ENCODE peak calls at places on chromosomes 7 and 10, in eight cellular contexts. R, D, I, P, Q, T, N and X are unnamed samples. For H3K36me3, the result is how much of the 10 kb centered on the place peaks cover.

GRCh38 chr7:31068006-31068675 is 16.0 kb downstream of the ADCYAP1R1 start:
- DNase-seq in N (no peak), R (no peak), T (no peak), Q (no peak), D (no peak), I (peak), P (no peak), X (no peak)

GRCh38 chr7:91164948-91165845 is 99.0 kb upstream of the FZD1 start:
- DNase-seq in T (no peak), P (no peak), I (no peak), N (no peak), D (no peak), R (peak), Q (peak), X (no peak)

GRCh38 chr10:117339569-117339968 is 35.7 kb downstream of the PDZD8 start:
- DNase-seq in P (no peak), D (no peak), T (no peak), N (no peak), Q (peak), R (peak), I (no peak), X (no peak)

GRCh38 chr7:151462306-151462779 is 22.4 kb upstream of the CRYGN start:
- DNase-seq in P (no peak), D (no peak), R (no peak), Q (no peak), N (no peak), T (no peak), I (no peak), X (no peak)

GRCh38 chr10:75542902-75543301 is 111.5 kb downstream of the LRMDA start:
- DNase-seq in P (no peak), D (no peak), T (peak), R (peak), N (no peak), Q (no peak), I (peak), X (peak)

GRCh38 chr10:8331896-8332729 is 277.6 kb downstream of the GATA3 start:
- DNase-seq in Q (peak), I (peak), P (peak), D (peak), N (peak), R (peak), T (no peak), X (peak)

GRCh38 chr7:134371536-134371935 is 54.8 kb upstream of the SLC35B4 start:
- DNase-seq in I (no peak), R (no peak), T (no peak), D (no peak), Q (no peak), P (no peak), N (no peak), X (no peak)

GRCh38 chr10:126421745-126422144 is 33.5 kb upstream of the ADAM12 start:
- DNase-seq in T (no peak), Q (peak), P (no peak), R (peak), N (no peak), I (no peak), D (no peak), X (peak)

GRCh38 chr7:155984609-155985405 is 172.5 kb upstream of the SHH start:
- DNase-seq in D (no peak), N (no peak), R (no peak), Q (no peak), T (peak), I (no peak), P (no peak), X (no peak)

GRCh38 chr7:117041007-117041406 is 87.7 kb downstream of the ST7 start:
- DNase-seq in I (no peak), T (no peak), Q (no peak), P (no peak), R (peak), N (no peak), D (no peak), X (no peak)

GRCh38 chr7:55249332-55249731 is 115.8 kb upstream of the LANCL2 start:
- DNase-seq in N (no peak), D (no peak), R (no peak), Q (no peak), P (no peak), T (no peak), I (no peak), X (no peak)

GRCh38 chr7:11458736-11459483 is 373.1 kb downstream of the THSD7A start:
- DNase-seq in R (peak), N (no peak), D (no peak), I (no peak), P (no peak), Q (peak), T (no peak), X (no peak)

GRCh38 chr10:93039721-93040120 is 20.9 kb upstream of the CYP26C1 start:
- DNase-seq in R (peak), D (no peak), Q (peak), N (no peak), P (no peak), T (no peak), I (no peak), X (no peak)

GRCh38 chr10:62632071-62632809 is 172.3 kb upstream of the ADO start:
- DNase-seq in P (peak), I (no peak), T (no peak), D (peak), R (peak), Q (peak), N (peak), X (no peak)

GRCh38 chr10:112816033-112816430 is 134.0 kb upstream of the TCF7L2 start:
- DNase-seq in D (no peak), Q (peak), N (no peak), R (peak), T (no peak), I (no peak), P (no peak), X (no peak)

GRCh38 chr7:20329389-20330175 is 1.1 kb upstream of the ITGB8 start:
- DNase-seq in R (peak), N (no peak), T (peak), D (peak), I (peak), Q (peak), P (no peak), X (peak)

GRCh38 chr10:118840071-118840775 is 85.5 kb upstream of the CACUL1 start:
- DNase-seq in T (no peak), Q (peak), I (peak), N (no peak), P (no peak), D (no peak), R (peak), X (no peak)

GRCh38 chr7:119996634-119997033 is 276.3 kb upstream of the KCND2 start:
- DNase-seq in Q (no peak), I (no peak), P (no peak), T (no peak), N (no peak), R (no peak), D (no peak), X (no peak)

GRCh38 chr7:135150072-135150782 is 2.4 kb downstream of the TMEM140 start:
- DNase-seq in Q (no peak), I (no peak), N (no peak), R (no peak), P (no peak), D (no peak), T (no peak), X (no peak)

GRCh38 chr10:102644646-102645387 is 538 bp downstream of the TRIM8 start:
- DNase-seq in Q (peak), P (peak), R (peak), T (peak), I (peak), D (peak), N (peak), X (peak)

GRCh38 chr7:140003913-140004382 is 58.8 kb downstream of the PARP12 start:
- DNase-seq in R (peak), T (no peak), D (no peak), Q (peak), N (peak), P (peak), I (no peak), X (peak)

GRCh38 chr7:37320840-37321468 is 127.7 kb downstream of the ELMO1 start:
- DNase-seq in R (no peak), D (no peak), I (no peak), N (no peak), T (no peak), Q (peak), P (no peak), X (peak)

DNA sequence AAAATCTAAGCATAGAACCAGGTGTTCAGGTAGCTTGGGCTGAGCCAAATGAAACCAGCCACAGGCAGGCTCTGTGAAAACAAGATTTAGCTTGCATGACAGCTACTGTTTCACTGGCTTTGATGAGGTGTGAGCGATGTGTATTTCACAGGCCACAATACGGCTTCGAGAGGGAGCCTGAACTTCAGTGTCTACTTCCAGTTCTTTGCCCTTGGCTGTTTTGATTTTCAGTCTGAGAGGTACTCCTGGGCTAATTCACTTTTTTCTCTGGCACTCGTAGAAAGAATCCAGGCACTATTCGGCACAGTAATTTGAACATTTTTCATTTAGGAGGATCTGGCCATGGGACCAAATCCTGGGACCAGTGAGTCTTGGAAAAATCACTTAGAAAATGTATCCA is 110.4 kb downstream of the JCAD start:
- DNase-seq in D (no peak), N (no peak), Q (no peak), I (no peak), P (no peak), T (no peak), R (no peak), X (no peak)
- H3K36me3 ChIP-seq in D (under half), N (under half), Q (under half), I (under half), P (under half), T (under half), R (under half), X (under half)

DNA sequence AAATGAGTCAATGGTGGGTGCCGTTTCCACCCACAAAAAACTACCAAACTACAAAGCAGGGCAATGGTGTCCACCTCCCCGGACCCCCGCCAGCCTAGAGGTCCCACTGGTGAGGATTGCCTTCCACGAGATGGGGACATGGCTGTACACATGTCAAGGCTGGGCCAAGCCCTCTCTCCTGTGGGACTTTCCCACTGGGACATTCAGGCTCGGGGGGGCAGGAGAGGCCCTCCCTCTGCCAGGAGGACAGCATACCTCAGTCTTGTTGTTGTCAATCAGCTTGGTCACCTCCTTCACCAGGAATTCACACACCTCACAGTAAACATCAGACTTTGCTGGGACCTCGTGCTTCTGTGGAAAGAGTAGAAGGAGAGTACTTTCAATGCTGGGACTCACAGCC is 31.1 kb downstream of the PSAP start:
- DNase-seq in N (no peak), R (no peak), I (peak), P (no peak), Q (no peak), T (no peak), D (no peak), X (no peak)
- H3K36me3 ChIP-seq in N (half or more), R (under half), I (under half), P (under half), Q (half or more), T (under half), D (half or more), X (half or more)

GRCh38 chr7:128398016-128398840 is 11.6 kb downstream of the IMPDH1 start:
- DNase-seq in Q (peak), P (no peak), I (peak), N (peak), R (no peak), D (peak), T (peak), X (no peak)

GRCh38 chr7:128396357-128396756 is 13.4 kb downstream of the IMPDH1 start:
- DNase-seq in Q (no peak), R (no peak), I (no peak), D (no peak), T (no peak), N (no peak), P (no peak), X (no peak)

GRCh38 chr7:128400566-128400965 is 9.2 kb downstream of the IMPDH1 start:
- DNase-seq in D (no peak), Q (no peak), N (no peak), I (no peak), P (no peak), T (no peak), R (no peak), X (no peak)

GRCh38 chr7:128399991-128400390 is 9.8 kb downstream of the IMPDH1 start:
- DNase-seq in N (no peak), Q (no peak), P (no peak), I (no peak), R (no peak), T (no peak), D (no peak), X (no peak)

DNA sequence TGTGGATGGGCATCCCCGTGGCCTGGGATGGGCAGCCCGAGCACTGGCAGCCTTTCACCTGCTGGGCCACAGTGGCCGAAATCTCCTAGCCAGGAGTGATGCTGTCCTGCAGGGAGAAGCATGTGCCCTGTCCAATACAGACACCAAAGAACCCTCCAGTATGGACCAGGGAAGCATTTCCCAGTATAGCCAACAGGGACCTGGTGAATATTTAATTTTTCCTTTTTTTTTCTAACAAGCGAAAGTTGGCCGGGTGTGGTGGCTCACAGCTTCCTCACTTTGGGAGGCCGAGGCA is 11.0 kb downstream of the IMPDH1 start:
- DNase-seq in N (no peak), Q (no peak), R (no peak), T (no peak), I (no peak), P (no peak), D (no peak), X (no peak)
- H3K36me3 ChIP-seq in N (half or more), Q (under half), R (under half), T (under half), I (under half), P (under half), D (half or more), X (under half)

GRCh38 chr10:606767-607544 is 82.5 kb downstream of the DIP2C start:
- DNase-seq in P (no peak), T (no peak), Q (no peak), R (peak), N (no peak), I (peak), D (no peak), X (no peak)
- H3K36me3 ChIP-seq in P (under half), T (under half), Q (under half), R (under half), N (under half), I (under half), D (under half), X (under half)

DNA sequence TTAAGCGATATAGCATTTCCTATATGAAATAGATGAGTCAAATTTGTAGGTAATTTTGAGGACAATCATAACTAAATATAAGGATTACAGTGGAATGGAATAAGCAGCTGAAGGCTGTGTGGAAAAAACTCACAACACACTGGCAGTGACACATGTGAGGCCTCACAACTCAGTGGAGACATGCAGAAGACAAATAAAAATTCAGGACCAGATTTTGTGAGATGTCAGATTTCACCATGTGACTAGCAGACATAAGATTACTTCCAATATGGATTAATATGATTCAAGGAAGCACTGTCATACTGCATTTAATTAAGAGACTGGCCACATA is 17.6 kb downstream of the ERLIN1 start:
- DNase-seq in Q (no peak), I (no peak), T (no peak), N (no peak), P (no peak), R (no peak), D (no peak), X (no peak)
- H3K36me3 ChIP-seq in Q (under half), I (under half), T (under half), N (under half), P (under half), R (under half), D (half or more), X (half or more)

GRCh38 chr10:100928039-100928438 is 15.3 kb downstream of the SLF2 start:
- DNase-seq in Q (no peak), I (no peak), R (no peak), D (no peak), P (no peak), N (no peak), T (no peak), X (no peak)
- H3K36me3 ChIP-seq in Q (half or more), I (under half), R (under half), D (half or more), P (under half), N (half or more), T (under half), X (half or more)

DNA sequence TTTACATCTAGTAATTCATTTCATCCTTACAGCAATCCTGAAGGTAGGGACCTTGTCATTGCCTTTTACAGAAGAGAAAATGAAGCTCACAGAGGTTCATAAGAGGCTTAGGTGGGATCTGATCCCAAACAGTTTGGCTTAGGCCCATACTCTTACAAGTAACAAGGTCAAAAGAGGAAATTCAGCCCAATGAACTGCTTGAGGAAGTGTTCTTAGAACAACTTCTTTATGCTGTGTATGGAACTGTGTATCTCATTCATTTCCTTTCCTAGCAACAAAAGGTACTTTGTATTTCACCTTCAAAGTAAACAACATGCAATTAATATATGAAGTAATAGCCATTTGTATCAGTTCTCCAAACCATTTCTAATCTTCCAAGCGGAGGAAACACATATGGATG is 79.3 kb downstream of the AVL9 start:
- DNase-seq in T (no peak), Q (no peak), D (no peak), N (no peak), R (no peak), P (no peak), I (no peak), X (no peak)
- H3K36me3 ChIP-seq in T (under half), Q (under half), D (half or more), N (half or more), R (under half), P (under half), I (under half), X (under half)

DNA sequence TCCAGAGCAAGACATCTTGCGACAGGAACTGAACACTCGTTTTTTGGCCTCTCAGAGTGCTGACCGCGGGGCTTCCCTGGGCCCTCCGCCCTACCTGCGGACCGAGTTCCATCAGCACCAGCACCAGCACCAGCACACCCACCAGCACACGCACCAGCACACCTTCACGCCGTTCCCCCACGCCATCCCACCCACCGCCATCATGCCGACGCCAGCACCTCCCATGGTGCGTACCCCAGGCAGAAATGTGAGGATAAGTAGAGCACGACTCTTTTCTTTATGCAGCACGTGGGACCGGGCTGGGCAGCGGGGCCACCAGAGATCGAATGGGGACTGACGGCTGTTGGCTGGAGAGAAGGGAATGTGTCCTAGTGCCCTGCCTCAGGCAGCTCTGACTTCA is 365.8 kb upstream of the GALNT17 start:
- DNase-seq in P (no peak), D (no peak), Q (no peak), N (no peak), T (no peak), R (no peak), I (no peak), X (no peak)
- H3K36me3 ChIP-seq in P (under half), D (under half), Q (under half), N (under half), T (under half), R (under half), I (under half), X (under half)

GRCh38 chr7:104553074-104553473 is 224.7 kb downstream of the LHFPL3 start:
- DNase-seq in R (no peak), D (no peak), Q (no peak), T (no peak), P (no peak), I (no peak), N (no peak), X (no peak)

GRCh38 chr7:104552102-104552501 is 223.7 kb downstream of the LHFPL3 start:
- DNase-seq in P (no peak), T (peak), I (no peak), D (peak), Q (peak), R (peak), N (no peak), X (peak)

GRCh38 chr7:104548861-104549260 is 220.5 kb downstream of the LHFPL3 start:
- DNase-seq in D (no peak), Q (no peak), I (no peak), R (no peak), N (no peak), T (no peak), P (no peak), X (no peak)

GRCh38 chr7:104551226-104551625 is 222.8 kb downstream of the LHFPL3 start:
- DNase-seq in P (no peak), D (no peak), N (no peak), R (no peak), I (no peak), Q (no peak), T (no peak), X (no peak)

GRCh38 chr7:104550362-104550761 is 222.0 kb downstream of the LHFPL3 start:
- DNase-seq in Q (no peak), N (no peak), R (peak), D (no peak), I (no peak), P (no peak), T (no peak), X (no peak)
- H3K36me3 ChIP-seq in Q (under half), N (under half), R (under half), D (under half), I (under half), P (under half), T (under half), X (under half)